ENCODE peak calls at places on chromosomes 2 and 18, in eight cellular contexts. L is HFF-Myc; Z is stimulated activated CD4-positive, alpha-beta T cell treated with anti-CD3 and anti-CD28 coated beads, Interleukin-1b, Interleukin-23, amount 100 ng/mL, for 1 hour; G is AG09309; I is CD4-positive, alpha-beta T cell; T is ELR; V is natural killer cell; A is GM04504. J is an unnamed sample.

GRCh38 chr2:189265696-189266320 is 86.2 kb upstream of the COL5A2 start:
- DNase-seq in L (no peak), Z (no peak), G (no peak), I (no peak), T (peak), V (no peak), A (no peak), J (no peak)

GRCh38 chr2:19349911-19350677 is 8.3 kb downstream of the OSR1 start:
- DNase-seq in L (no peak), Z (no peak), G (no peak), I (no peak), T (no peak), V (peak), A (no peak), J (peak)

GRCh38 chr18:22176622-22177495 is 7.5 kb downstream of the GATA6 start:
- DNase-seq in L (no peak), Z (no peak), G (no peak), I (no peak), T (no peak), V (no peak), A (no peak), J (no peak)

GRCh38 chr18:74760436-74760835 is 162.8 kb downstream of the ZNF407 start:
- DNase-seq in L (no peak), Z (no peak), G (no peak), I (no peak), T (no peak), V (no peak), A (no peak), J (no peak)

GRCh38 chr2:223055140-223055539 is 3.1 kb downstream of the KCNE4 start:
- DNase-seq in L (no peak), Z (no peak), G (no peak), I (no peak), T (no peak), V (no peak), A (no peak), J (peak)

GRCh38 chr2:203240491-203240890 is 1.7 kb downstream of the CYP20A1 start:
- DNase-seq in L (no peak), Z (no peak), G (no peak), I (no peak), T (no peak), V (no peak), A (no peak), J (no peak)

GRCh38 chr18:2656237-2657042 is 914 bp downstream of the SMCHD1 start:
- DNase-seq in L (no peak), Z (peak), G (no peak), I (peak), T (peak), V (peak), A (peak), J (no peak)

GRCh38 chr2:44137872-44138551 is 30.7 kb upstream of the PPM1B start:
- DNase-seq in L (no peak), Z (no peak), G (no peak), I (no peak), T (peak), V (no peak), A (no peak), J (no peak)

GRCh38 chr2:204170419-204170818 is 233.9 kb downstream of the ICOS start:
- DNase-seq in L (no peak), Z (no peak), G (no peak), I (no peak), T (no peak), V (no peak), A (no peak), J (no peak)

GRCh38 chr2:97754690-97755346 is 41.4 kb downstream of the ZAP70 start:
- DNase-seq in L (no peak), Z (no peak), G (no peak), I (no peak), T (no peak), V (no peak), A (no peak), J (no peak)

GRCh38 chr18:29459986-29460385 is 1283.1 kb upstream of the CDH2 start:
- DNase-seq in L (no peak), Z (no peak), G (no peak), I (no peak), T (no peak), V (no peak), A (no peak), J (no peak)

GRCh38 chr2:230794472-230794871 is 70.3 kb upstream of the ITM2C start:
- DNase-seq in L (no peak), Z (no peak), G (no peak), I (no peak), T (peak), V (no peak), A (no peak), J (no peak)

GRCh38 chr2:176285321-176285720 is 16.1 kb downstream of the MTX2 start:
- DNase-seq in L (peak), Z (no peak), G (no peak), I (no peak), T (peak), V (no peak), A (no peak), J (no peak)

GRCh38 chr2:43127941-43128561 is 98.4 kb downstream of the ZFP36L2 start:
- DNase-seq in L (no peak), Z (no peak), G (no peak), I (no peak), T (no peak), V (no peak), A (no peak), J (no peak)

GRCh38 chr2:170530284-170530745 is 184.8 kb upstream of the SP5 start:
- DNase-seq in L (no peak), Z (no peak), G (no peak), I (no peak), T (peak), V (no peak), A (no peak), J (peak)

GRCh38 chr18:30093376-30093775 is 949.2 kb downstream of the DSC3 start:
- DNase-seq in L (no peak), Z (no peak), G (no peak), I (no peak), T (peak), V (no peak), A (no peak), J (no peak)

GRCh38 chr18:23158884-23159820 is 23.9 kb downstream of the CABLES1 start:
- DNase-seq in L (no peak), Z (no peak), G (no peak), I (no peak), T (no peak), V (no peak), A (no peak), J (no peak)

GRCh38 chr2:178700922-178701342 is 106.3 kb downstream of the TTN start:
- DNase-seq in L (peak), Z (no peak), G (no peak), I (no peak), T (peak), V (no peak), A (peak), J (no peak)

GRCh38 chr18:74064510-74064909 is 83.1 kb downstream of the FBXO15 start:
- DNase-seq in L (no peak), Z (no peak), G (no peak), I (no peak), T (no peak), V (no peak), A (no peak), J (no peak)

GRCh38 chr2:105329197-105329554 is 359 bp downstream of the TGFBRAP1 start:
- DNase-seq in L (no peak), Z (no peak), G (no peak), I (no peak), T (no peak), V (no peak), A (no peak), J (peak)

GRCh38 chr18:55685638-55686037 is 97.6 kb upstream of the TCF4 start:
- DNase-seq in L (no peak), Z (no peak), G (no peak), I (no peak), T (no peak), V (no peak), A (no peak), J (no peak)

GRCh38 chr2:188518391-188518790 is 226.7 kb downstream of the GULP1 start:
- DNase-seq in L (no peak), Z (no peak), G (no peak), I (no peak), T (peak), V (no peak), A (no peak), J (no peak)

GRCh38 chr18:35324926-35325655 is 19.1 kb downstream of the ZNF24 start:
- DNase-seq in L (no peak), Z (no peak), G (no peak), I (no peak), T (peak), V (no peak), A (no peak), J (no peak)

GRCh38 chr2:71617266-71617665 is 163.9 kb downstream of the DYSF start:
- DNase-seq in L (no peak), Z (no peak), G (no peak), I (no peak), T (no peak), V (peak), A (no peak), J (no peak)

GRCh38 chr2:239768031-239768800 is 256.9 kb downstream of the NDUFA10 start:
- DNase-seq in L (no peak), Z (no peak), G (no peak), I (no peak), T (no peak), V (no peak), A (no peak), J (no peak)

GRCh38 chr18:79275992-79276391 is 119.7 kb upstream of the NFATC1 start:
- DNase-seq in L (no peak), Z (no peak), G (no peak), I (no peak), T (peak), V (no peak), A (no peak), J (no peak)

GRCh38 chr18:44758821-44759624 is 78.3 kb downstream of the SETBP1 start:
- DNase-seq in L (no peak), Z (peak), G (no peak), I (no peak), T (no peak), V (no peak), A (no peak), J (peak)

GRCh38 chr2:221103930-221104329 is 468.2 kb downstream of the EPHA4 start:
- DNase-seq in L (no peak), Z (no peak), G (no peak), I (no peak), T (no peak), V (no peak), A (no peak), J (no peak)

GRCh38 chr2:113361051-113361450 is 76.4 kb upstream of the ZNG1B start:
- DNase-seq in L (no peak), Z (no peak), G (no peak), I (no peak), T (no peak), V (no peak), A (no peak), J (no peak)

GRCh38 chr2:85134255-85135065 is 1.3 kb downstream of the TCF7L1 start:
- DNase-seq in L (no peak), Z (no peak), G (no peak), I (no peak), T (no peak), V (no peak), A (no peak), J (no peak)

GRCh38 chr2:185757356-185757755 is 18.8 kb downstream of the FSIP2 start:
- DNase-seq in L (no peak), Z (no peak), G (no peak), I (no peak), T (peak), V (no peak), A (no peak), J (no peak)

GRCh38 chr2:18749912-18750526 is 160.7 kb upstream of the NT5C1B start:
- DNase-seq in L (peak), Z (no peak), G (no peak), I (no peak), T (peak), V (no peak), A (peak), J (peak)

GRCh38 chr18:3663870-3664512 is 214.0 kb downstream of the TGIF1 start:
- DNase-seq in L (no peak), Z (no peak), G (no peak), I (no peak), T (no peak), V (no peak), A (no peak), J (no peak)

GRCh38 chr2:64837925-64838641 is 151.1 kb upstream of the SLC1A4 start:
- DNase-seq in L (no peak), Z (no peak), G (no peak), I (no peak), T (peak), V (no peak), A (no peak), J (no peak)

J was measured in midbrain.